ENCODE peak calls at places on chromosomes 7 and 10, in four cellular contexts. A is kidney, P is GM23248, C is prostate gland. U is an unnamed sample.

GRCh38 chr10:49500420-49500819 is 38.5 kb downstream of the ERCC6 start:
- DNase-seq in C (no peak), A (no peak), P (no peak), U (no peak)

GRCh38 chr10:37035853-37036252 is 89.5 kb upstream of the ANKRD30A start:
- DNase-seq in A (no peak), C (no peak), P (no peak), U (no peak)

GRCh38 chr10:91745086-91745831 is 53.0 kb upstream of the TNKS2 start:
- DNase-seq in P (peak; percentile 39), C (no peak), A (peak; percentile 23), U (peak; percentile 12)

GRCh38 chr10:26437637-26438461 is at the start of gene APBB1IP:
- DNase-seq in C (no peak), A (peak; percentile 84), P (peak; percentile 91), U (peak; percentile 85)

GRCh38 chr10:107626862-107627261 is 462.4 kb upstream of the SORCS1 start:
- DNase-seq in A (no peak), C (no peak), P (no peak), U (no peak)

GRCh38 chr10:14560274-14560673 is 214.4 kb downstream of the FAM107B start:
- DNase-seq in C (no peak), P (peak; percentile 53), A (no peak), U (no peak)

GRCh38 chr7:79063019-79063698 is 390.3 kb downstream of the MAGI2 start:
- DNase-seq in A (no peak), C (no peak), P (peak; percentile 69), U (peak; percentile 8)

GRCh38 chr7:152056621-152057274 is 31.3 kb downstream of the GALNT11 start:
- DNase-seq in A (no peak), P (no peak), C (no peak), U (no peak)

GRCh38 chr7:52088008-52088787 is 771.6 kb upstream of the COBL start:
- DNase-seq in C (no peak), A (no peak), P (no peak), U (no peak)

GRCh38 chr7:22541789-22542188 is 41.8 kb upstream of the STEAP1B start:
- DNase-seq in A (no peak), P (no peak), C (no peak), U (no peak)

GRCh38 chr7:157250605-157251228 is 86.1 kb upstream of the DNAJB6 start:
- DNase-seq in P (peak; percentile 79), A (no peak), C (no peak), U (peak; percentile 67)

GRCh38 chr7:42790196-42790595 is 121.7 kb downstream of the C7orf25 start:
- DNase-seq in C (no peak), P (peak; percentile 31), A (no peak), U (peak; percentile 20)

GRCh38 chr10:129820451-129820850 is 143.6 kb downstream of the EBF3 start:
- DNase-seq in C (no peak), P (no peak), A (no peak), U (no peak)

DNA sequence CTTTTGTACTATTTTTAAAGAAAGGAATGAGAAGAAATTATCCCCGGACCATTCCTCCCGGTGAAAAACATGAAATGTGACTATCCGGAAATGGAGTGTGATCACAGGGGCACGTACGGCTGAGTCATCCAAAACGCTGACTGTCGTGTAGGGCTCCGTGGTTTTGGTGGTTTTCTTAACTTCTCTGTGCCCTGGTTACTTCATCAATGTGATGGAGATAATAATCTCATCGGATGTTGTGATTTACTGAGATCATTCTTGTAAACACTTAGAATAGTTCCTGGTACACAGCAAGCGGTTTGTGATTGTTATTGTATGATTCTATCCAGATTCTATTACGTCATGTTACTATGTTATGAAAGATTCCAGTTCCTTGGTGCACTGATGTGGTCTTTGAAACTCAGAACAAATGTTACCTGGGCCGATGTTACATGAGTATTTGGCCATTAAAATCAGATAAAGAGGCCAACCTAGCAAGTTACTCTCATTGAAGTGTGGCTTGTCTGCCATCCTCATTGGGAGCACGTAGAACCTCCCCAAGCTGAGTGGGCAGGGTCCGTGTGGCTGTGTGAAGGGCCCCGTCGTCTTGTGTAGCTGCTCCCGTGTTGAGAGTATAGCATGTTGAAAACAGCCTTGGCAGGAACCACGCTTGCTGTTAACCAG is 99.5 kb downstream of the CAMK1D start:
- DNase-seq in A (no peak), C (no peak), P (peak; percentile 87), U (peak; percentile 65)
- H3K4me3 ChIP-seq in A (no peak overlapping the region), C (no peak overlapping the region), P (peak overlapping the region; percentile 39), U (no peak overlapping the region)

DNA sequence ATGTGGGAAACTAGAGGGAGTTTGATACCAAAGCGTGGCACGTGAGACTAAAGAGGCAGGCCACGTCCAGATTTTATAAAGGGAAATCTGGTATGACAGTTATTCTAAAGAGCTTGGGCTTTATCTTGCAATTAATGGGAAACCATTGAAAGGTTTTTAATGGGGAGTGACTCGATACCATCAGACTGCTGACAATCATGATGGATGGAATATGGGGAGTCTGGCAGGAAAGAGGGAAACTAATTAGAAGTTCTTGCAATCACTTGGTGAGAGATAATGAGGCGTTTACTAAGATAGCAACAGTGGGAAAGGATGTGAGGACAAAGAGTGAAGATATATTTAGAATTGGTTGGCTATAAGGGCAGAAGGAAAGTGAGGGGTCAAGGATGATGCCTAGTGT is 94.0 kb downstream of the MBL2 start:
- DNase-seq in C (no peak), A (no peak), P (no peak), U (no peak)
- H3K4me3 ChIP-seq in C (no peak overlapping the region), A (no peak overlapping the region), P (no peak overlapping the region), U (no peak overlapping the region)

GRCh38 chr10:58477902-58478301 is 34.8 kb upstream of the BICC1 start:
- DNase-seq in A (no peak), C (no peak), P (peak; percentile 29), U (peak; percentile 36)

GRCh38 chr10:58477122-58477521 is 35.5 kb upstream of the BICC1 start:
- DNase-seq in A (peak; percentile 50), P (peak; percentile 74), C (no peak), U (peak; percentile 82)

GRCh38 chr10:58479016-58479415 is 33.7 kb upstream of the BICC1 start:
- DNase-seq in A (no peak), C (no peak), P (no peak), U (no peak)

GRCh38 chr10:58473966-58474365 is 38.7 kb upstream of the BICC1 start:
- DNase-seq in P (peak; percentile 71), A (no peak), C (no peak), U (no peak)

DNA sequence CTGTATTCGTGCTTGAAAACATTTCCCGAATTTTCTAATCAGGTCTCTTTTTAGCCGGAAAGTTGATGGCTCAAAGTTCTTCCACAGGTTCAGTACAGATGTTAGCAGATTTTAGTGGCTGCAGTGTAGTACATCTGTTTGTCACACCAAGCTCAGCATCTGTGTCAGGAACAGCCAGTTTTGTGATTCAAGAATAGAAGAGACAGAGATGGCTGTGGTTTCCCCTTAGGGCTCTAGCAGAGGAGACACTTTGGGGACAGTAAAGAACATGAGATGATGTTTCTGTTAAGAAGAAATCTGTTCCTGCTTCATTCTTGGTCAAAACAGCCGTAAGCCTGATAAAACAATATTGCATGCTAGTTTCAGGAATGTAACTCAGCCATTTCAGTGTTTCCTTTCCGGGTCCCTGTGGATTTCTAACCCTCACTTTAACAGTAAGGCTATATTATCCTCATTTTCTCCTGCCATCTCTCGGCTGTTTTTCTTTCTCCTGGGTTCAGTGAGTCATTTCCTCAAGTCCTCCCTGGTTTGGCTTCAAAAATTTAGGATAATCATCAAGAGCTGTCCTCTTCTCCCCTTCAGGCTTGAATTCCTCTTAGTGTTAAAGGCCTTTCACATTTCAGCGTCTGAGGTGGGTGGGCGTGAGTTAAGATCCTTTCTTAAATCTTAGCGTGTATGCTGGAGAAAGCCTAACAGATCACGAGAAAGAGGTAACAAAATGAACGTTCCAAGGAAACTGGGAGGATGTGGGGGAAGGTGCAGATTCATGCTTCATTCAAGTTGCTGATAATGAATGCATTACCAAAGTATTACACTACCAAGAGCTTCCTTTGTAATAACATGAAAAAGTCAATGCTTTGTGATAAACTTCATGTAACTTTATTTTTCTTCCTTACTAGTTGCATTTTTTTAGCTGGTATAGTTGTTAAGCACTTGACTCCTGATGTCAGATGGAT is 37.1 kb upstream of the BICC1 start:
- DNase-seq in A (no peak), C (no peak), P (peak; percentile 83), U (peak; percentile 75)
- H3K4me3 ChIP-seq in A (peak overlapping the region; percentile 19), C (no peak overlapping the region), P (peak overlapping the region; percentile 76), U (peak overlapping the region; percentile 56)

DNA sequence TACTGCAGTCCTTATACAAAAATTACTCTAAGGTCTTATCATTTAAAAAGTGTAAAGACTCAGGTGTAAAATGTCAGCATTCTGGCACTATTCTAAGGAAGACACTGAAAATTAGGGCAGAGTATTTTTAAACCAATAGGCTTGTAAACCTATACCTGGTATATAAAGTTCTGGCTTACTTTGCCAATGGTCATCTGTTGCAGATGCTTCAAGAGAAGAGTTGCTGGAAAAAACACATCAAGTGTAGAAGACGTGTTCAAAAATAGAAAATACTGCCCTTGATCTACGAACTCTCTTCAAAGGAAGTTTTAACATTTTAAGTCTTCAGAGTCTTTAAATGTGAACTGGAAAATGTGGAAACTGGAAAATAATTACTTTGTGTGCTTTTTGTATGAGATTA is 23.9 kb downstream of the NT5C3A start:
- DNase-seq in A (no peak), C (no peak), P (peak; percentile 10), U (no peak)
- H3K4me3 ChIP-seq in A (no peak overlapping the region), C (no peak overlapping the region), P (peak overlapping the region; percentile 81), U (peak overlapping the region; percentile 59)

GRCh38 chr7:134451656-134452055 is 7.2 kb downstream of the AKR1B1 start:
- DNase-seq in A (no peak), C (no peak), P (no peak), U (no peak)

GRCh38 chr7:134452419-134452827 is 6.5 kb downstream of the AKR1B1 start:
- DNase-seq in C (no peak), A (no peak), P (no peak), U (no peak)

GRCh38 chr7:134452991-134453473 is 5.9 kb downstream of the AKR1B1 start:
- DNase-seq in A (peak; percentile 59), P (no peak), C (no peak), U (no peak)

GRCh38 chr7:134453526-134453925 is 5.4 kb downstream of the AKR1B1 start:
- DNase-seq in C (no peak), A (no peak), P (no peak), U (no peak)

GRCh38 chr7:134454277-134454676 is 4.6 kb downstream of the AKR1B1 start:
- DNase-seq in A (no peak), C (no peak), P (no peak), U (peak; percentile 47)
- H3K4me3 ChIP-seq in A (no peak overlapping the region), C (no peak overlapping the region), P (no peak overlapping the region), U (no peak overlapping the region)

DNA sequence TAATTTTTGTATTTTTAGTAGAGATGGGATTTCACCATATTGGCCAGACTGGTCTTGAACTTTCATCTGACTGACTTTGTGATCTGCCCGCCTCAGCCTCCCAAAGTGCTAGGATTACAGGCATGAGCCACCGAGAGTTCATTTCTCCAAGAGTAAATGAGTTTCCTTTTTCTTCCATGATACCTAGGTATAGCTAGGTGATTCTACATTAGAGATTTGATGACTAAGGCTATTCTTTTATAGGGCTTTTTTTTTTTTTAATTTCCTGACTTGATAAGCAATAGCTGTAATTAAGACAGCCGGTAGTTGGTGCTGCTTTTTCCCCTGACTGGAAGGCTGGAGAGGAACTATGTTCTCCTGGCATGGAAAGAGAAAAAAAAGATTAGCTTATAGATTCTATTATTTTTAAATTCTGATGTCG is 3.3 kb downstream of the PTPN12 start:
- DNase-seq in P (no peak), C (no peak), A (no peak), U (no peak)
- H3K4me3 ChIP-seq in P (peak overlapping the region; percentile 92), C (no peak overlapping the region), A (no peak overlapping the region), U (no peak overlapping the region)

U was measured in AG10803.